ENCODE peak calls at places on chromosomes 16 and 17, in four cellular contexts. W, X, V and C are unnamed samples.

GRCh38 chr16:66295761-66296546 is 70.5 kb upstream of the CDH5 start:
- DNase-seq in W (no peak), V (no peak), X (no peak), C (no peak)

GRCh38 chr16:89909777-89910716 is 8.6 kb upstream of the MC1R start:
- DNase-seq in V (peak; percentile 51), X (peak; percentile 84), W (no peak), C (peak; percentile 89)

GRCh38 chr17:7191571-7192270 is 12.6 kb upstream of the ASGR1 start:
- DNase-seq in X (peak; percentile 86), W (no peak), V (no peak), C (peak; percentile 96)

GRCh38 chr16:11903906-11904305 is 11.8 kb downstream of the GSPT1 start:
- DNase-seq in X (no peak), V (no peak), W (no peak), C (no peak)

GRCh38 chr16:3022697-3023414 is 886 bp downstream of the HCFC1R1 start:
- DNase-seq in V (no peak), W (no peak), X (no peak), C (no peak)

GRCh38 chr17:57484081-57484666 is 227.9 kb downstream of the MSI2 start:
- DNase-seq in W (no peak), V (no peak), X (no peak), C (no peak)

GRCh38 chr16:11546522-11547485 is 39.9 kb downstream of the LITAF start:
- DNase-seq in X (no peak), W (no peak), V (no peak), C (no peak)

GRCh38 chr17:7204828-7205461 is 14.7 kb downstream of the DLG4 start:
- DNase-seq in V (peak; percentile 95), W (no peak), X (peak; percentile 98), C (peak; percentile 93)

GRCh38 chr16:89826531-89827382 is 1.5 kb upstream of the SPIRE2 start:
- DNase-seq in V (no peak), W (no peak), X (no peak), C (no peak)

GRCh38 chr16:27242868-27243590 is 25.5 kb downstream of the NSMCE1 start:
- DNase-seq in V (peak; percentile 45), W (peak; percentile 90), X (no peak), C (no peak)

GRCh38 chr17:42406602-42407288 is 16.3 kb downstream of the CAVIN1 start:
- DNase-seq in W (no peak), V (no peak), X (no peak), C (no peak)